ENCODE peak calls at places on chromosomes 16 and 17, in four cellular contexts. D, Z, R and X are unnamed samples.
A peak's percentile ranks its signal among the peaks of the same experiment; 100 is the strongest.

GRCh38 chr17:83013779-83014117 is 65.7 kb upstream of the METRNL start:
- DNase-seq in D (peak; percentile 30), Z (no peak), R (no peak), X (no peak)

GRCh38 chr16:87828071-87828971 is 41.0 kb downstream of the SLC7A5 start:
- DNase-seq in D (peak; percentile 79), Z (no peak), R (no peak), X (no peak)

GRCh38 chr16:11554054-11554453 is 32.7 kb downstream of the LITAF start:
- DNase-seq in D (no peak), Z (no peak), R (no peak), X (no peak)

GRCh38 chr16:87060026-87060986 is 256.9 kb downstream of the C16orf95 start:
- DNase-seq in D (no peak), Z (no peak), R (peak; percentile 40), X (no peak)

GRCh38 chr17:79306688-79307323 is 232.2 kb downstream of the ENGASE start:
- DNase-seq in D (peak; percentile 73), Z (no peak), R (no peak), X (peak; percentile 66)

GRCh38 chr16:84530590-84530989 is 26.1 kb upstream of the MEAK7 start:
- DNase-seq in D (no peak), Z (no peak), R (no peak), X (no peak)

GRCh38 chr17:38324141-38324540 is 19.6 kb downstream of the GPR179 start:
- DNase-seq in D (no peak), Z (no peak), R (no peak), X (no peak)

GRCh38 chr16:73053379-73054130 is 5.6 kb upstream of the ZFHX3 start:
- DNase-seq in D (peak; percentile 26), Z (peak; percentile 70), R (no peak), X (no peak)

GRCh38 chr16:1288813-1289479 is 20.5 kb upstream of the UBE2I start:
- DNase-seq in D (no peak), Z (peak; percentile 53), R (no peak), X (no peak)

GRCh38 chr16:52912565-52913173 is 140.0 kb downstream of the CHD9NB start:
- DNase-seq in D (no peak), Z (no peak), R (peak; percentile 23), X (no peak)

GRCh38 chr17:65198653-65199382 is 61.6 kb downstream of the RGS9 start:
- DNase-seq in D (no peak), Z (no peak), R (peak; percentile 25), X (no peak)

GRCh38 chr17:69367298-69367697 is 40.4 kb upstream of the ABCA5 start:
- DNase-seq in D (no peak), Z (no peak), R (no peak), X (no peak)

GRCh38 chr16:79327836-79328235 is 272.7 kb downstream of the MAF start:
- DNase-seq in D (no peak), Z (no peak), R (no peak), X (no peak)

GRCh38 chr17:77376795-77377751 is 236.3 kb downstream of the SEC14L1 start:
- DNase-seq in D (no peak), Z (peak; percentile 78), R (peak; percentile 70), X (no peak)

GRCh38 chr16:5005916-5006315 is 27.8 kb downstream of the NAGPA start:
- DNase-seq in D (no peak), Z (no peak), R (no peak), X (no peak)

GRCh38 chr16:65297453-65297852 is 175.6 kb upstream of the CDH11 start:
- DNase-seq in D (no peak), Z (no peak), R (no peak), X (no peak)

GRCh38 chr17:79608729-79609039 is 2.2 kb downstream of the RBFOX3 start:
- DNase-seq in D (no peak), Z (peak; percentile 76), R (no peak), X (no peak)

GRCh38 chr17:48643697-48644012 is 17.5 kb upstream of the HOXB9 start:
- DNase-seq in D (no peak), Z (no peak), R (no peak), X (no peak)

GRCh38 chr17:78324391-78325075 is 35.3 kb downstream of the SOCS3 start:
- DNase-seq in D (peak; percentile 87), Z (peak; percentile 94), R (peak; percentile 87), X (peak; percentile 66)

GRCh38 chr16:49000594-49000993 is 281.0 kb downstream of the CBLN1 start:
- DNase-seq in D (no peak), Z (no peak), R (no peak), X (no peak)

GRCh38 chr17:48569676-48570324 is 8.3 kb downstream of the HOXB4 start:
- DNase-seq in D (no peak), Z (no peak), R (no peak), X (no peak)

GRCh38 chr16:77816293-77816692 is 27.9 kb downstream of the VAT1L start:
- DNase-seq in D (no peak), Z (no peak), R (no peak), X (no peak)

GRCh38 chr17:36918260-36918691 is 19.0 kb upstream of the LHX1 start:
- DNase-seq in D (no peak), Z (no peak), R (no peak), X (no peak)

GRCh38 chr17:14304222-14304844 is 3.5 kb downstream of the HS3ST3B1 start:
- DNase-seq in D (no peak), Z (no peak), R (no peak), X (no peak)

GRCh38 chr17:77891602-77892001 is 66.9 kb upstream of the TNRC6C start:
- DNase-seq in D (no peak), Z (peak; percentile 39), R (no peak), X (no peak)

GRCh38 chr16:35747658-35748455 is 2288.4 kb downstream of the TP53TG3F start:
- DNase-seq in D (peak; percentile 46), Z (no peak), R (no peak), X (no peak)

GRCh38 chr17:47301831-47302230 is 21.9 kb upstream of the EFCAB13 start:
- DNase-seq in D (no peak), Z (no peak), R (no peak), X (no peak)

GRCh38 chr16:89122322-89122831 is 28.7 kb downstream of the ACSF3 start:
- DNase-seq in D (peak; percentile 70), Z (no peak), R (no peak), X (no peak)

GRCh38 chr16:86812363-86812970 is 234.1 kb downstream of the FOXL1 start:
- DNase-seq in D (no peak), Z (peak; percentile 3), R (no peak), X (no peak)

GRCh38 chr17:888998-889401 is 90.6 kb downstream of the NXN start:
- DNase-seq in D (no peak), Z (no peak), R (no peak), X (no peak)

GRCh38 chr16:81738831-81739496 is 40.1 kb upstream of the PLCG2 start:
- DNase-seq in D (peak; percentile 79), Z (peak; percentile 75), R (no peak), X (peak; percentile 33)

GRCh38 chr16:57590654-57591085 is 37.8 kb upstream of the ADGRG1 start:
- DNase-seq in D (no peak), Z (no peak), R (no peak), X (no peak)

GRCh38 chr17:73727941-73728340 is 83.7 kb upstream of the SDK2 start:
- DNase-seq in D (peak; percentile 20), Z (no peak), R (no peak), X (no peak)
- TF ChIP-seq POLR2A in D (no peak), Z (no peak), R (no peak), X (no peak)

GRCh38 chr17:67824735-67825626 is at the start of gene BPTF:
- DNase-seq in D (peak; percentile 99), Z (peak; percentile 95), R (peak; percentile 91), X (peak; percentile 83)
- TF ChIP-seq POLR2A in D (no peak), Z (no peak), R (peak; percentile 41), X (peak; percentile 51)

GRCh38 chr17:43170766-43171681 is at the start of gene NBR1:
- DNase-seq in D (peak; percentile 92), Z (peak; percentile 98), R (peak; percentile 98), X (peak; percentile 98)
- TF ChIP-seq POLR2A in D (no peak), Z (peak; percentile 80), R (peak; percentile 78), X (peak; percentile 63)

GRCh38 chr17:40936976-40937375 is 470 bp downstream of the KRT23 start:
- DNase-seq in D (no peak), Z (no peak), R (no peak), X (no peak)

GRCh38 chr17:40938981-40939380 is 1.5 kb upstream of the KRT23 start:
- DNase-seq in D (no peak), Z (no peak), R (no peak), X (no peak)

GRCh38 chr17:40935624-40936023 is 1.8 kb downstream of the KRT23 start:
- DNase-seq in D (no peak), Z (no peak), R (no peak), X (no peak)

GRCh38 chr17:40937384-40937819 is at the start of gene KRT23:
- DNase-seq in D (peak; percentile 42), Z (no peak), R (no peak), X (no peak)

GRCh38 chr17:40936437-40936971 is 942 bp downstream of the KRT23 start:
- DNase-seq in D (peak; percentile 54), Z (no peak), R (no peak), X (no peak)
- TF ChIP-seq POLR2A in D (no peak), Z (no peak), R (no peak), X (no peak)

GRCh38 chr16:56519459-56520250 is at the start of gene BBS2:
- DNase-seq in D (peak; percentile 97), Z (peak; percentile 94), R (peak; percentile 88), X (peak; percentile 79)
- TF ChIP-seq POLR2A in D (no peak), Z (peak; percentile 72), R (peak; percentile 89), X (peak; percentile 82)

GRCh38 chr16:8847623-8848022 is 21.2 kb downstream of the CARHSP1 start:
- DNase-seq in D (no peak), Z (no peak), R (no peak), X (no peak)
- TF ChIP-seq POLR2A in D (no peak), Z (no peak), R (no peak), X (no peak)

GRCh38 chr16:24917236-24917635 is 71.5 kb downstream of the SLC5A11 start:
- DNase-seq in D (no peak), Z (no peak), R (no peak), X (no peak)

GRCh38 chr16:24918641-24919040 is 72.9 kb downstream of the SLC5A11 start:
- DNase-seq in D (no peak), Z (no peak), R (no peak), X (no peak)

GRCh38 chr16:24915019-24915418 is 69.3 kb downstream of the SLC5A11 start:
- DNase-seq in D (no peak), Z (no peak), R (no peak), X (no peak)

GRCh38 chr16:24917891-24918290 is 72.1 kb downstream of the SLC5A11 start:
- DNase-seq in D (no peak), Z (no peak), R (no peak), X (no peak)

DNA sequence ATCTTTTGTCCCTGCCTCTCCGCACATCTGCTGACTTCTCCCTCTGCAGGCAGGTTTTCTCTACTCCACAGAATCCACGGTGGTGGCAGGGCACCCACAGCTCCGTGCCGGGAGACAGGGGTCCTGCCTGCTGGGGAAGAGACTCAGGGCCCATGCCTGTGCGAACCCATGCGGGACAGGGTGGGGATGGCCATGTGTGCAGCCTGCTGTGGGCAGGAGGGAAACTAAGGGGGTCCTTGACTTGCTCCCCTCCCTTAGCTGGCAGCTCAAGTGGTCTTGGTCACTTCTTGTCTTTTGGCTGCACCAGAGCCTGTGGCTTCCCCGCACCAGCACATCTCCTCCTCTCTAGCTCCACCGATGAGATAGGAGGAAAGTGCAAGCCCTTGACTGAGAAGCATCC is 69.8 kb downstream of the SLC5A11 start:
- DNase-seq in D (peak; percentile 46), Z (no peak), R (no peak), X (no peak)
- TF ChIP-seq POLR2A in D (no peak), Z (no peak), R (no peak), X (no peak)